ENCODE peak calls at places on chromosome 16, in ten cellular contexts. One of them, this sample, is unnamed. For H3K4me1, the result is how much of the 10 kb centered on the place peaks cover.

GRCh38 chr16:81431554-81432353 is 12.9 kb upstream of the CMIP start:
- DNase-seq in cardiac muscle cell: peak
- DNase-seq in naive thymus-derived CD4-positive, alpha-beta T cell: no peak
- DNase-seq in heart left ventricle: no peak
- DNase-seq in psoas muscle: peak
- DNase-seq in upper lobe of left lung: no peak
- DNase-seq in CD8-positive, alpha-beta T cell: no peak
- DNase-seq in prostate gland: no peak
- DNase-seq in aorta: peak
- DNase-seq in heart right ventricle: no peak
- DNase-seq in this sample: no peak

GRCh38 chr16:54193656-54194007 is 93.0 kb downstream of the IRX3 start:
- DNase-seq in cardiac muscle cell: peak
- DNase-seq in naive thymus-derived CD4-positive, alpha-beta T cell: no peak
- DNase-seq in heart left ventricle: peak
- DNase-seq in psoas muscle: peak
- DNase-seq in upper lobe of left lung: peak
- DNase-seq in CD8-positive, alpha-beta T cell: no peak
- DNase-seq in prostate gland: peak
- DNase-seq in aorta: peak
- DNase-seq in heart right ventricle: peak
- DNase-seq in this sample: peak

GRCh38 chr16:50093607-50094570 is 28.1 kb downstream of the HEATR3 start:
- DNase-seq in cardiac muscle cell: peak
- DNase-seq in naive thymus-derived CD4-positive, alpha-beta T cell: peak
- DNase-seq in heart left ventricle: peak
- DNase-seq in psoas muscle: peak
- DNase-seq in upper lobe of left lung: no peak
- DNase-seq in CD8-positive, alpha-beta T cell: peak
- DNase-seq in prostate gland: peak
- DNase-seq in aorta: peak
- DNase-seq in heart right ventricle: peak
- DNase-seq in this sample: peak

GRCh38 chr16:46976550-46976949 is 3.1 kb upstream of the DNAJA2 start:
- DNase-seq in cardiac muscle cell: no peak
- DNase-seq in naive thymus-derived CD4-positive, alpha-beta T cell: no peak
- DNase-seq in heart left ventricle: no peak
- DNase-seq in psoas muscle: no peak
- DNase-seq in upper lobe of left lung: no peak
- DNase-seq in CD8-positive, alpha-beta T cell: no peak
- DNase-seq in prostate gland: peak
- DNase-seq in aorta: no peak
- DNase-seq in heart right ventricle: no peak
- DNase-seq in this sample: no peak

GRCh38 chr16:72818286-72818845 is 229.6 kb downstream of the ZFHX3 start:
- DNase-seq in cardiac muscle cell: no peak
- DNase-seq in naive thymus-derived CD4-positive, alpha-beta T cell: no peak
- DNase-seq in heart left ventricle: no peak
- DNase-seq in psoas muscle: no peak
- DNase-seq in upper lobe of left lung: no peak
- DNase-seq in CD8-positive, alpha-beta T cell: no peak
- DNase-seq in prostate gland: no peak
- DNase-seq in aorta: no peak
- DNase-seq in heart right ventricle: no peak
- DNase-seq in this sample: no peak

GRCh38 chr16:8733849-8734540 is 59.6 kb downstream of the ABAT start:
- DNase-seq in cardiac muscle cell: no peak
- DNase-seq in naive thymus-derived CD4-positive, alpha-beta T cell: no peak
- DNase-seq in heart left ventricle: no peak
- DNase-seq in psoas muscle: no peak
- DNase-seq in upper lobe of left lung: no peak
- DNase-seq in CD8-positive, alpha-beta T cell: no peak
- DNase-seq in prostate gland: no peak
- DNase-seq in aorta: no peak
- DNase-seq in heart right ventricle: no peak
- DNase-seq in this sample: no peak

GRCh38 chr16:1183235-1183907 is 30.5 kb downstream of the CACNA1H start:
- DNase-seq in cardiac muscle cell: peak
- DNase-seq in naive thymus-derived CD4-positive, alpha-beta T cell: no peak
- DNase-seq in heart left ventricle: peak
- DNase-seq in psoas muscle: peak
- DNase-seq in upper lobe of left lung: no peak
- DNase-seq in CD8-positive, alpha-beta T cell: no peak
- DNase-seq in prostate gland: no peak
- DNase-seq in aorta: peak
- DNase-seq in heart right ventricle: peak
- DNase-seq in this sample: no peak

GRCh38 chr16:397135-397661 is at the start of gene NME4:
- DNase-seq in cardiac muscle cell: peak
- DNase-seq in naive thymus-derived CD4-positive, alpha-beta T cell: peak
- DNase-seq in heart left ventricle: no peak
- DNase-seq in psoas muscle: no peak
- DNase-seq in upper lobe of left lung: peak
- DNase-seq in CD8-positive, alpha-beta T cell: no peak
- DNase-seq in prostate gland: no peak
- DNase-seq in aorta: no peak
- DNase-seq in heart right ventricle: no peak
- DNase-seq in this sample: no peak

GRCh38 chr16:54447606-54448440 is 161.2 kb upstream of the IRX3 start:
- DNase-seq in cardiac muscle cell: peak
- DNase-seq in naive thymus-derived CD4-positive, alpha-beta T cell: no peak
- DNase-seq in heart left ventricle: no peak
- DNase-seq in psoas muscle: no peak
- DNase-seq in upper lobe of left lung: no peak
- DNase-seq in CD8-positive, alpha-beta T cell: no peak
- DNase-seq in prostate gland: no peak
- DNase-seq in aorta: no peak
- DNase-seq in heart right ventricle: no peak
- DNase-seq in this sample: no peak

GRCh38 chr16:27312580-27313421 is 973 bp upstream of the IL4R start:
- DNase-seq in cardiac muscle cell: no peak
- DNase-seq in naive thymus-derived CD4-positive, alpha-beta T cell: no peak
- DNase-seq in heart left ventricle: no peak
- DNase-seq in psoas muscle: no peak
- DNase-seq in upper lobe of left lung: no peak
- DNase-seq in CD8-positive, alpha-beta T cell: no peak
- DNase-seq in prostate gland: no peak
- DNase-seq in aorta: no peak
- DNase-seq in heart right ventricle: no peak
- DNase-seq in this sample: peak

GRCh38 chr16:85328665-85329058 is 216.4 kb upstream of the CIBAR2 start:
- DNase-seq in cardiac muscle cell: no peak
- DNase-seq in naive thymus-derived CD4-positive, alpha-beta T cell: no peak
- DNase-seq in heart left ventricle: no peak
- DNase-seq in psoas muscle: no peak
- DNase-seq in upper lobe of left lung: peak
- DNase-seq in CD8-positive, alpha-beta T cell: no peak
- DNase-seq in prostate gland: no peak
- DNase-seq in aorta: no peak
- DNase-seq in heart right ventricle: no peak
- DNase-seq in this sample: no peak

GRCh38 chr16:85553436-85554113 is 59.5 kb upstream of the GSE1 start:
- DNase-seq in cardiac muscle cell: peak
- DNase-seq in naive thymus-derived CD4-positive, alpha-beta T cell: peak
- DNase-seq in heart left ventricle: peak
- DNase-seq in psoas muscle: peak
- DNase-seq in upper lobe of left lung: peak
- DNase-seq in CD8-positive, alpha-beta T cell: peak
- DNase-seq in prostate gland: no peak
- DNase-seq in aorta: peak
- DNase-seq in heart right ventricle: peak
- DNase-seq in this sample: no peak

GRCh38 chr16:75593825-75594820 is 27.9 kb downstream of the GABARAPL2 start:
- DNase-seq in cardiac muscle cell: peak
- DNase-seq in naive thymus-derived CD4-positive, alpha-beta T cell: no peak
- DNase-seq in heart left ventricle: no peak
- DNase-seq in psoas muscle: no peak
- DNase-seq in upper lobe of left lung: no peak
- DNase-seq in CD8-positive, alpha-beta T cell: no peak
- DNase-seq in prostate gland: no peak
- DNase-seq in aorta: no peak
- DNase-seq in heart right ventricle: no peak
- DNase-seq in this sample: no peak

GRCh38 chr16:78656887-78657286 is 557.4 kb downstream of the WWOX start:
- DNase-seq in cardiac muscle cell: no peak
- DNase-seq in naive thymus-derived CD4-positive, alpha-beta T cell: no peak
- DNase-seq in heart left ventricle: no peak
- DNase-seq in psoas muscle: no peak
- DNase-seq in upper lobe of left lung: no peak
- DNase-seq in CD8-positive, alpha-beta T cell: no peak
- DNase-seq in prostate gland: no peak
- DNase-seq in aorta: no peak
- DNase-seq in heart right ventricle: no peak
- DNase-seq in this sample: no peak

GRCh38 chr16:6124136-6124535 is 1026.5 kb upstream of the EEF2KMT start:
- DNase-seq in cardiac muscle cell: no peak
- DNase-seq in naive thymus-derived CD4-positive, alpha-beta T cell: no peak
- DNase-seq in heart left ventricle: no peak
- DNase-seq in psoas muscle: no peak
- DNase-seq in upper lobe of left lung: no peak
- DNase-seq in CD8-positive, alpha-beta T cell: no peak
- DNase-seq in prostate gland: no peak
- DNase-seq in aorta: no peak
- DNase-seq in heart right ventricle: no peak
- DNase-seq in this sample: no peak

GRCh38 chr16:57480127-57480753 is 6.1 kb downstream of the DOK4 start:
- DNase-seq in cardiac muscle cell: peak
- DNase-seq in naive thymus-derived CD4-positive, alpha-beta T cell: no peak
- DNase-seq in heart left ventricle: peak
- DNase-seq in psoas muscle: peak
- DNase-seq in upper lobe of left lung: peak
- DNase-seq in CD8-positive, alpha-beta T cell: no peak
- DNase-seq in prostate gland: no peak
- DNase-seq in aorta: peak
- DNase-seq in heart right ventricle: peak
- DNase-seq in this sample: peak

GRCh38 chr16:81697321-81697885 is 81.7 kb upstream of the PLCG2 start:
- DNase-seq in cardiac muscle cell: peak
- DNase-seq in naive thymus-derived CD4-positive, alpha-beta T cell: peak
- DNase-seq in heart left ventricle: peak
- DNase-seq in psoas muscle: no peak
- DNase-seq in upper lobe of left lung: peak
- DNase-seq in CD8-positive, alpha-beta T cell: peak
- DNase-seq in prostate gland: peak
- DNase-seq in aorta: no peak
- DNase-seq in heart right ventricle: peak
- DNase-seq in this sample: peak

DNA sequence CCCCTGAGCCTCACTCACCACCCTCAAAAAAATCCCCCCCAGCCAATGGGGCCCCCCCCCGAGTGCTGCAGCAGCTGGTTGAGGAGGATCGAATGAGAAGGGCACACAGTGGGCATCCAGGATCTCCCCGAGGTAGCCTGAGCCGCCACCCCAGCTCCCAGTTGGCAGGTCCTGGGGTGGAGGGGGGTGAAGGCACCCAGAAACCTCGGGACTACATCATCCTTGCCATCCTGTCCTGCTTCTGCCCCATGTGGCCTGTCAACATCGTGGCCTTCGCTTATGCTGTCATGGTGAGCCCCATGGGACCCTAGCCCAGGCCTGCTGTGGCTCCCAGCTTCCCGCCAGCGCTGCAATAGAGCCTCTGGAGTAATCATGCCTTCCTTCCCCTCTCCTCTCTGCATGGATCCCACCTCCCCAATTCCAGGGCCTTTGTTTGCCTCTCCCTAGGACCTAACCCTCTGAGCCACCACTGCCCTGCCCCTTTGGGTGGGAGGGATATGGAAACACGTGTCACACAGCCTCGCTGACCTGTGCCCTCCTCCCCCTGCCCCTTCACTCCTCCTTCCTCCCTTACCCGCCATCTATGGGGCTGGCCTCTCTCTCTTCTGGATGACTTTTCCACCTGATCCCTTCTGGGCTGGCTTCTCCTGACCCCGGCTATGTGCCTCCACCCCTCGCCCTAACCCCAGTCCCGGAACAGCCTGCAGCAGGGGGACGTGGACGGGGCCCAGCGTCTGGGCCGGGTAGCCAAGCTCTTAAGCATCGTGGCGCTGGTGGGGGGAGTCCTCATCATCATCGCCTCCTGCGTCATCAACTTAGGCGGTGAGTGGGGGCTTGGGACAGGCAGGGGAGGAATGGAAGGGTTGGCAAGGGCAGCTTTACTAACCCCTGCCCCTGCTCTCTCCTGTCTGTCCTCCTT is 1.9 kb downstream of the PRRT2 start:
- DNase-seq in cardiac muscle cell: no peak
- DNase-seq in naive thymus-derived CD4-positive, alpha-beta T cell: no peak
- DNase-seq in heart left ventricle: no peak
- DNase-seq in psoas muscle: no peak
- DNase-seq in upper lobe of left lung: peak
- DNase-seq in CD8-positive, alpha-beta T cell: no peak
- DNase-seq in prostate gland: no peak
- DNase-seq in aorta: peak
- DNase-seq in heart right ventricle: no peak
- DNase-seq in this sample: no peak
- H3K4me1 ChIP-seq in cardiac muscle cell: under half
- H3K4me1 ChIP-seq in naive thymus-derived CD4-positive, alpha-beta T cell: under half
- H3K4me1 ChIP-seq in heart left ventricle: half or more
- H3K4me1 ChIP-seq in psoas muscle: under half
- H3K4me1 ChIP-seq in upper lobe of left lung: half or more
- H3K4me1 ChIP-seq in CD8-positive, alpha-beta T cell: half or more
- H3K4me1 ChIP-seq in prostate gland: under half
- H3K4me1 ChIP-seq in aorta: under half
- H3K4me1 ChIP-seq in heart right ventricle: half or more
- H3K4me1 ChIP-seq in this sample: under half

GRCh38 chr16:29745853-29746345 is at the start of gene C16orf54:
- DNase-seq in cardiac muscle cell: no peak
- DNase-seq in naive thymus-derived CD4-positive, alpha-beta T cell: peak
- DNase-seq in heart left ventricle: peak
- DNase-seq in psoas muscle: peak
- DNase-seq in upper lobe of left lung: peak
- DNase-seq in CD8-positive, alpha-beta T cell: peak
- DNase-seq in prostate gland: no peak
- DNase-seq in aorta: peak
- DNase-seq in heart right ventricle: peak
- DNase-seq in this sample: no peak
- H3K4me1 ChIP-seq in cardiac muscle cell: under half
- H3K4me1 ChIP-seq in naive thymus-derived CD4-positive, alpha-beta T cell: under half
- H3K4me1 ChIP-seq in heart left ventricle: under half
- H3K4me1 ChIP-seq in psoas muscle: under half
- H3K4me1 ChIP-seq in upper lobe of left lung: under half
- H3K4me1 ChIP-seq in CD8-positive, alpha-beta T cell: half or more
- H3K4me1 ChIP-seq in prostate gland: under half
- H3K4me1 ChIP-seq in aorta: under half
- H3K4me1 ChIP-seq in heart right ventricle: under half
- H3K4me1 ChIP-seq in this sample: under half

GRCh38 chr16:18801197-18801972 is at the start of gene ARL6IP1:
- DNase-seq in cardiac muscle cell: peak
- DNase-seq in naive thymus-derived CD4-positive, alpha-beta T cell: peak
- DNase-seq in heart left ventricle: peak
- DNase-seq in psoas muscle: peak
- DNase-seq in upper lobe of left lung: peak
- DNase-seq in CD8-positive, alpha-beta T cell: peak
- DNase-seq in prostate gland: peak
- DNase-seq in aorta: peak
- DNase-seq in heart right ventricle: peak
- DNase-seq in this sample: peak
- H3K4me1 ChIP-seq in cardiac muscle cell: under half
- H3K4me1 ChIP-seq in naive thymus-derived CD4-positive, alpha-beta T cell: under half
- H3K4me1 ChIP-seq in heart left ventricle: under half
- H3K4me1 ChIP-seq in psoas muscle: under half
- H3K4me1 ChIP-seq in upper lobe of left lung: under half
- H3K4me1 ChIP-seq in CD8-positive, alpha-beta T cell: under half
- H3K4me1 ChIP-seq in prostate gland: under half
- H3K4me1 ChIP-seq in aorta: under half
- H3K4me1 ChIP-seq in heart right ventricle: under half
- H3K4me1 ChIP-seq in this sample: under half

GRCh38 chr16:86939609-86940008 is 361.3 kb downstream of the FOXL1 start:
- DNase-seq in cardiac muscle cell: no peak
- DNase-seq in naive thymus-derived CD4-positive, alpha-beta T cell: no peak
- DNase-seq in heart left ventricle: no peak
- DNase-seq in psoas muscle: no peak
- DNase-seq in upper lobe of left lung: no peak
- DNase-seq in CD8-positive, alpha-beta T cell: no peak
- DNase-seq in prostate gland: no peak
- DNase-seq in aorta: no peak
- DNase-seq in heart right ventricle: no peak
- DNase-seq in this sample: no peak
- H3K4me1 ChIP-seq in cardiac muscle cell: under half
- H3K4me1 ChIP-seq in naive thymus-derived CD4-positive, alpha-beta T cell: under half
- H3K4me1 ChIP-seq in heart left ventricle: under half
- H3K4me1 ChIP-seq in psoas muscle: under half
- H3K4me1 ChIP-seq in upper lobe of left lung: under half
- H3K4me1 ChIP-seq in CD8-positive, alpha-beta T cell: under half
- H3K4me1 ChIP-seq in prostate gland: under half
- H3K4me1 ChIP-seq in aorta: under half
- H3K4me1 ChIP-seq in heart right ventricle: under half
- H3K4me1 ChIP-seq in this sample: under half